ENCODE peak calls at places on chromosome 6, in nine cellular contexts. O, G, C, H, U, T, J, D and V are unnamed samples.

GRCh38 chr6:151399679-151400078 is 8.3 kb upstream of the ZBTB2 start:
- DNase-seq in H (no peak), D (no peak), U (no peak), T (no peak), C (no peak), O (no peak), G (no peak), J (no peak), V (no peak)

GRCh38 chr6:4088684-4089083 is 9.7 kb upstream of the FAM217A start:
- DNase-seq in H (no peak), U (no peak), J (no peak), C (no peak), O (no peak), G (no peak), D (no peak), T (no peak), V (no peak)

GRCh38 chr6:32189082-32189741 is 790 bp downstream of the PBX2 start:
- DNase-seq in U (no peak), D (no peak), J (no peak), H (no peak), C (no peak), T (peak; percentile 71), O (no peak), G (no peak), V (no peak)

GRCh38 chr6:106102034-106102433 is 15.9 kb downstream of the PRDM1 start:
- DNase-seq in C (no peak), H (no peak), T (no peak), J (no peak), U (no peak), O (no peak), G (no peak), D (no peak), V (no peak)

GRCh38 chr6:51015394-51015793 is 196.7 kb downstream of the TFAP2B start:
- DNase-seq in G (no peak), O (no peak), C (no peak), U (no peak), J (no peak), D (no peak), H (no peak), T (no peak), V (no peak)

GRCh38 chr6:44367686-44368085 is 19.8 kb upstream of the CDC5L start:
- DNase-seq in T (no peak), G (no peak), J (no peak), O (no peak), D (peak; percentile 18), U (no peak), H (peak; percentile 7), C (peak; percentile 10), V (no peak)

GRCh38 chr6:30887901-30888300 is 3.6 kb downstream of the DDR1 start:
- DNase-seq in J (no peak), O (no peak), G (no peak), T (peak; percentile 90), C (no peak), D (no peak), H (no peak), U (no peak), V (no peak)

GRCh38 chr6:162765251-162765650 is 37.5 kb downstream of the PACRG start:
- DNase-seq in H (no peak), D (no peak), C (no peak), J (no peak), T (no peak), O (no peak), U (no peak), G (no peak), V (no peak)

GRCh38 chr6:149136913-149137286 is 180.6 kb upstream of the TAB2 start:
- DNase-seq in U (no peak), T (no peak), D (no peak), C (no peak), H (no peak), J (no peak), O (no peak), G (no peak), V (no peak)

GRCh38 chr6:79600313-79601019 is 30.7 kb upstream of the SH3BGRL2 start:
- DNase-seq in G (no peak), C (no peak), O (no peak), D (no peak), H (no peak), J (no peak), U (no peak), T (no peak), V (no peak)

GRCh38 chr6:44260451-44261297 is 3.3 kb upstream of the SLC35B2 start:
- DNase-seq in H (no peak), J (peak; percentile 14), O (no peak), U (no peak), T (peak; percentile 52), C (no peak), G (no peak), D (no peak), V (no peak)

GRCh38 chr6:116714761-116715160 is 33.8 kb downstream of the KPNA5 start:
- DNase-seq in U (no peak), T (no peak), G (no peak), D (no peak), C (no peak), J (no peak), O (no peak), H (no peak), V (no peak)

GRCh38 chr6:127102299-127102698 is 16.2 kb upstream of the RSPO3 start:
- DNase-seq in H (peak; percentile 88), G (peak; percentile 69), C (no peak), U (peak; percentile 92), D (peak; percentile 98), T (peak; percentile 49), J (no peak), O (no peak), V (peak; percentile 62)

GRCh38 chr6:41625442-41625841 is 12.8 kb upstream of the MDFI start:
- DNase-seq in J (no peak), C (no peak), H (peak; percentile 26), O (no peak), T (peak; percentile 72), U (no peak), D (no peak), G (no peak), V (no peak)

GRCh38 chr6:106194949-106195919 is 109.1 kb downstream of the PRDM1 start:
- DNase-seq in O (no peak), D (peak; percentile 76), G (no peak), T (no peak), C (no peak), U (peak; percentile 17), H (peak; percentile 85), J (no peak), V (peak; percentile 52)

GRCh38 chr6:34391023-34391485 is 1.4 kb downstream of the NUDT3 start:
- DNase-seq in H (peak; percentile 87), G (peak; percentile 67), J (peak; percentile 73), O (no peak), U (peak; percentile 66), D (peak; percentile 83), T (peak; percentile 82), C (peak; percentile 66), V (peak; percentile 55)

GRCh38 chr6:45513331-45513730 is 135.6 kb upstream of the SUPT3H start:
- DNase-seq in O (no peak), G (no peak), J (no peak), C (no peak), T (no peak), H (no peak), U (no peak), D (no peak), V (no peak)

GRCh38 chr6:27795697-27796494 is 116.3 kb downstream of the OR2B2 start:
- DNase-seq in C (peak; percentile 95), D (peak; percentile 93), T (no peak), H (peak; percentile 95), U (peak; percentile 77), J (no peak), O (no peak), G (peak; percentile 70), V (peak; percentile 95)
- TF ChIP-seq CTCF in C (peak; percentile 69), D (peak; percentile 76), T (peak; percentile 82), H (peak; percentile 81), U (peak; percentile 67), J (peak; percentile 74), O (peak; percentile 86), G (peak; percentile 65), V (peak; percentile 64)

GRCh38 chr6:27809939-27810767 is 102.0 kb downstream of the OR2B2 start:
- DNase-seq in G (peak; percentile 89), U (peak; percentile 95), O (peak; percentile 75), T (peak; percentile 95), J (peak; percentile 76), C (peak; percentile 99), D (peak; percentile 97), H (peak; percentile 99), V (peak; percentile 98)

GRCh38 chr6:27811383-27811782 is 100.8 kb downstream of the OR2B2 start:
- DNase-seq in H (no peak), O (no peak), D (no peak), G (no peak), U (no peak), T (no peak), J (no peak), C (no peak), V (peak; percentile 4)

GRCh38 chr6:27812078-27812804 is 100.0 kb downstream of the OR2B2 start:
- DNase-seq in T (no peak), J (no peak), G (no peak), H (no peak), D (no peak), C (no peak), O (no peak), U (no peak), V (no peak)

GRCh38 chr6:27809067-27809938 is 102.9 kb downstream of the OR2B2 start:
- DNase-seq in G (no peak), J (no peak), T (no peak), U (no peak), O (no peak), D (no peak), H (no peak), C (no peak), V (no peak)

DNA sequence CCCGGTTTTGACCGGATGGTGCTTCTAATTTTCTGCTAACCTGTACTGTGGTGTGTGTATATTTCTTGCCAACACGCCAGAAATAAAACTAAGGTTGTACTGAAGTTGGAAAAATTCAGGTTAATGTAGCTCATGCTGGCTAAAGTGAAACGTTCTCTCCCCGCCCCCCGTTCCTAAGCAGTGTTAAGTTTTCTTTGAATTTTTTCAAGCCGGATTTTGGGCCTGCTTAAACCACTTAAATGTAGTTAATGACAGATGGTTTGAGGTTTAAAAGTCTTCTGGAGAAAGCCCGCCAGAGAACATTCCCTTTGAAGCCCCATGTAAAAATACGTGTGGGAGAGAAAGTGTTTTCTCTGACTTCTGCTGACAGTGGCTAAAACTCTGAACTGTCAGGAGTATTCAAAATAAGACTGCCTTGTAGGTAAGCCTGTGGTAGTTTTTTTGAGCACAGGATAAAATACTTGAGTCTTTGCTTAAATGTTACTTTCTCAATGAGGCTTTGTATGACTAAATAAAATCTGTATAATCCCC is 101.4 kb downstream of the OR2B2 start:
- DNase-seq in U (no peak), J (no peak), H (no peak), T (no peak), O (no peak), C (peak; percentile 25), G (no peak), D (no peak), V (no peak)
- H3K4me3 ChIP-seq in U (peak overlapping the region; percentile 62), J (peak overlapping the region; percentile 69), H (peak overlapping the region; percentile 80), T (peak overlapping the region; percentile 90), O (peak overlapping the region; percentile 58), C (peak overlapping the region; percentile 4), G (peak overlapping the region; percentile 40), D (peak overlapping the region; percentile 75), V (peak overlapping the region; percentile 69)

GRCh38 chr6:131694832-131695426 is 6.3 kb downstream of the OR2A4 start:
- DNase-seq in O (no peak), H (peak; percentile 76), U (peak; percentile 34), J (no peak), C (peak; percentile 74), G (no peak), T (peak; percentile 92), D (peak; percentile 79), V (peak; percentile 77)
- TF ChIP-seq CTCF in O (peak; percentile 84), H (peak; percentile 95), U (peak; percentile 93), J (peak; percentile 75), C (peak; percentile 79), G (peak; percentile 33), T (peak; percentile 97), D (peak; percentile 98), V (peak; percentile 95)

GRCh38 chr6:87923389-87924050 is 124.1 kb upstream of the SPACA1 start:
- DNase-seq in O (no peak), H (no peak), J (no peak), D (no peak), G (no peak), U (no peak), C (no peak), T (no peak), V (no peak)
- H3K4me3 ChIP-seq in O (no peak overlapping the region), H (no peak overlapping the region), J (no peak overlapping the region), D (no peak overlapping the region), G (no peak overlapping the region), U (no peak overlapping the region), C (no peak overlapping the region), T (no peak overlapping the region), V (no peak overlapping the region)